ENCODE peak calls at places on chromosome 6, in ten cellular contexts. T, Y, M, D, P, E, R, Z, J and N are unnamed samples.

GRCh38 chr6:169625376-169625775 is 76.5 kb downstream of the WDR27 start:
- DNase-seq in T (no peak), Y (no peak), M (no peak), D (no peak), P (no peak), E (no peak), R (no peak), Z (no peak), J (no peak), N (no peak)

GRCh38 chr6:42745083-42745637 is 743 bp downstream of the TBCC start:
- DNase-seq in T (peak; percentile 71), Y (peak; percentile 43), M (no peak), D (peak; percentile 33), P (peak; percentile 23), E (peak; percentile 6), R (no peak), Z (no peak), J (peak; percentile 51), N (no peak)

GRCh38 chr6:104941694-104942177 is 15.2 kb upstream of the LIN28B start:
- DNase-seq in T (no peak), Y (no peak), M (no peak), D (no peak), P (no peak), E (no peak), R (no peak), Z (no peak), J (no peak), N (no peak)

GRCh38 chr6:90219168-90219985 is 77.3 kb downstream of the BACH2 start:
- DNase-seq in T (no peak), Y (peak; percentile 46), M (no peak), D (peak; percentile 51), P (peak; percentile 56), E (no peak), R (peak; percentile 94), Z (no peak), J (no peak), N (no peak)

GRCh38 chr6:114080891-114081510 is 110.1 kb upstream of the HDAC2 start:
- DNase-seq in T (no peak), Y (no peak), M (no peak), D (no peak), P (no peak), E (no peak), R (no peak), Z (no peak), J (no peak), N (no peak)

GRCh38 chr6:170375661-170376060 is 69.1 kb downstream of the FAM120B start:
- DNase-seq in T (peak; percentile 35), Y (no peak), M (no peak), D (no peak), P (no peak), E (no peak), R (no peak), Z (no peak), J (no peak), N (no peak)

GRCh38 chr6:128417698-128418097 is 102.7 kb downstream of the PTPRK start:
- DNase-seq in T (no peak), Y (no peak), M (no peak), D (no peak), P (no peak), E (no peak), R (no peak), Z (no peak), J (no peak), N (no peak)

GRCh38 chr6:15926256-15926655 is 202.6 kb upstream of the MYLIP start:
- DNase-seq in T (peak; percentile 46), Y (no peak), M (no peak), D (no peak), P (no peak), E (no peak), R (no peak), Z (no peak), J (no peak), N (no peak)

GRCh38 chr6:166575190-166575589 is 11.3 kb downstream of the RAMACL start:
- DNase-seq in T (no peak), Y (no peak), M (no peak), D (no peak), P (no peak), E (no peak), R (no peak), Z (no peak), J (no peak), N (no peak)

GRCh38 chr6:146700078-146700686 is 101.4 kb downstream of the ADGB start:
- DNase-seq in T (peak; percentile 63), Y (peak; percentile 50), M (peak; percentile 12), D (peak; percentile 55), P (peak; percentile 83), E (peak; percentile 11), R (peak; percentile 76), Z (peak; percentile 63), J (peak; percentile 40), N (no peak)

GRCh38 chr6:43970913-43971775 is 156.1 kb downstream of the MRPL14 start:
- DNase-seq in T (no peak), Y (no peak), M (no peak), D (peak; percentile 82), P (no peak), E (no peak), R (no peak), Z (no peak), J (peak; percentile 18), N (no peak)

GRCh38 chr6:168160506-168161370 is 81.7 kb upstream of the FRMD1 start:
- DNase-seq in T (no peak), Y (no peak), M (no peak), D (no peak), P (no peak), E (no peak), R (no peak), Z (no peak), J (no peak), N (no peak)

GRCh38 chr6:156102129-156102528 is 646.5 kb upstream of the NOX3 start:
- DNase-seq in T (no peak), Y (no peak), M (no peak), D (no peak), P (peak; percentile 35), E (no peak), R (no peak), Z (no peak), J (no peak), N (no peak)

GRCh38 chr6:106194949-106195919 is 109.1 kb downstream of the PRDM1 start:
- DNase-seq in T (peak; percentile 32), Y (peak; percentile 20), M (no peak), D (no peak), P (no peak), E (no peak), R (peak; percentile 53), Z (no peak), J (no peak), N (no peak)

GRCh38 chr6:33983109-33983475 is 162.8 kb downstream of the GRM4 start:
- DNase-seq in T (peak; percentile 66), Y (no peak), M (no peak), D (peak; percentile 89), P (no peak), E (no peak), R (no peak), Z (no peak), J (no peak), N (no peak)

GRCh38 chr6:166456360-166457156 is 73.8 kb upstream of the MPC1 start:
- DNase-seq in T (no peak), Y (no peak), M (no peak), D (no peak), P (no peak), E (no peak), R (no peak), Z (no peak), J (no peak), N (no peak)

GRCh38 chr6:71250050-71250689 is 38.4 kb upstream of the OGFRL1 start:
- DNase-seq in T (peak; percentile 90), Y (no peak), M (no peak), D (no peak), P (no peak), E (no peak), R (peak; percentile 49), Z (no peak), J (no peak), N (no peak)

GRCh38 chr6:16184129-16184528 is 54.3 kb upstream of the GMPR start:
- DNase-seq in T (peak; percentile 81), Y (no peak), M (no peak), D (peak; percentile 47), P (peak; percentile 52), E (no peak), R (no peak), Z (peak; percentile 8), J (no peak), N (no peak)

GRCh38 chr6:156984178-156984738 is 207.1 kb downstream of the ARID1B start:
- DNase-seq in T (no peak), Y (peak; percentile 24), M (no peak), D (no peak), P (no peak), E (no peak), R (no peak), Z (no peak), J (no peak), N (no peak)

GRCh38 chr6:149235130-149235561 is 82.4 kb upstream of the TAB2 start:
- DNase-seq in T (peak; percentile 93), Y (no peak), M (no peak), D (no peak), P (peak; percentile 35), E (no peak), R (peak; percentile 81), Z (no peak), J (no peak), N (no peak)

GRCh38 chr6:125636671-125637070 is 112.8 kb upstream of the HEY2 start:
- DNase-seq in T (no peak), Y (no peak), M (no peak), D (no peak), P (no peak), E (no peak), R (no peak), Z (no peak), J (no peak), N (no peak)

GRCh38 chr6:34526241-34526972 is 29.7 kb downstream of the SPDEF start:
- DNase-seq in T (no peak), Y (no peak), M (no peak), D (no peak), P (no peak), E (no peak), R (no peak), Z (no peak), J (no peak), N (no peak)

GRCh38 chr6:167109661-167110060 is 13.2 kb upstream of the CCR6 start:
- DNase-seq in T (no peak), Y (no peak), M (no peak), D (no peak), P (no peak), E (no peak), R (no peak), Z (no peak), J (no peak), N (no peak)

GRCh38 chr6:100968934-100969333 is 87.8 kb upstream of the ASCC3 start:
- DNase-seq in T (no peak), Y (no peak), M (no peak), D (no peak), P (peak; percentile 21), E (no peak), R (no peak), Z (no peak), J (no peak), N (no peak)

GRCh38 chr6:89500486-89501020 is 67.6 kb downstream of the ANKRD6 start:
- DNase-seq in T (no peak), Y (no peak), M (no peak), D (no peak), P (no peak), E (no peak), R (no peak), Z (no peak), J (no peak), N (no peak)

GRCh38 chr6:145116591-145117178 is 618.6 kb downstream of the EPM2A start:
- DNase-seq in T (no peak), Y (no peak), M (no peak), D (no peak), P (peak; percentile 14), E (no peak), R (no peak), Z (no peak), J (no peak), N (no peak)

GRCh38 chr6:2784061-2784460 is 18.9 kb downstream of the WRNIP1 start:
- DNase-seq in T (no peak), Y (no peak), M (no peak), D (no peak), P (no peak), E (no peak), R (no peak), Z (no peak), J (no peak), N (no peak)

GRCh38 chr6:167580512-167580911 is 246.2 kb upstream of the AFDN start:
- DNase-seq in T (peak; percentile 67), Y (no peak), M (no peak), D (no peak), P (no peak), E (no peak), R (no peak), Z (no peak), J (no peak), N (no peak)